ENCODE peak calls at places on chromosomes 1 and 21, in four cellular contexts. J is SW480, G is heart left ventricle, Q is HTR-8/SVneo. I is an unnamed sample.

GRCh38 chr1:58819719-58820118 is 35.9 kb upstream of the JUN start:
- DNase-seq in J (no peak), G (no peak), Q (no peak), I (no peak)

GRCh38 chr1:32362474-32363313 is at the start of the genes FAM229A and TSSK3:
- DNase-seq in J (no peak), G (no peak), Q (no peak), I (no peak)

GRCh38 chr1:53122194-53122846 is 20.1 kb downstream of the SLC1A7 start:
- DNase-seq in J (no peak), G (peak; percentile 65), Q (no peak), I (no peak)

GRCh38 chr1:62962794-62963776 is 179.2 kb downstream of the ATG4C start:
- DNase-seq in J (peak; percentile 2), G (no peak), Q (peak; percentile 11), I (no peak)

GRCh38 chr21:30030416-30030815 is 90.6 kb upstream of the GRIK1 start:
- DNase-seq in J (no peak), G (no peak), Q (no peak), I (no peak)

GRCh38 chr1:117860906-117861610 is 68.4 kb downstream of the GDAP2 start:
- DNase-seq in J (no peak), G (no peak), Q (no peak), I (no peak)

GRCh38 chr21:34882719-34883131 is 166.4 kb downstream of the RUNX1 start:
- DNase-seq in J (no peak), G (no peak), Q (no peak), I (no peak)

GRCh38 chr21:45355573-45355972 is 49.4 kb upstream of the COL18A1 start:
- DNase-seq in J (no peak), G (no peak), Q (no peak), I (no peak)

GRCh38 chr21:36579898-36580297 is 100.0 kb upstream of the CLDN14 start:
- DNase-seq in J (no peak), G (no peak), Q (no peak), I (no peak)

GRCh38 chr1:38835230-38835827 is 24.2 kb downstream of the RRAGC start:
- DNase-seq in J (peak; percentile 84), G (no peak), Q (peak; percentile 62), I (peak; percentile 45)

GRCh38 chr21:33775100-33775828 is 133.0 kb downstream of the ITSN1 start:
- DNase-seq in J (no peak), G (no peak), Q (no peak), I (no peak)

GRCh38 chr1:231213831-231214573 is 27.0 kb upstream of the GNPAT start:
- DNase-seq in J (no peak), G (no peak), Q (no peak), I (no peak)

GRCh38 chr1:20280399-20280798 is 10.3 kb upstream of the VWA5B1 start:
- DNase-seq in J (no peak), G (no peak), Q (no peak), I (no peak)

GRCh38 chr1:208183977-208184901 is 59.9 kb downstream of the PLXNA2 start:
- DNase-seq in J (peak; percentile 57), G (no peak), Q (peak; percentile 94), I (peak; percentile 87)

I was measured in kidney epithelial cell.